ENCODE peak calls at places on chromosome 10, in five cellular contexts. C, B, W, E and M are unnamed samples.

GRCh38 chr10:47360419-47361040 is 12.4 kb downstream of the RBP3 start:
- DNase-seq in C (no peak), B (no peak), W (no peak), E (no peak), M (no peak)

GRCh38 chr10:18159596-18159995 is 19.4 kb downstream of the CACNB2 start:
- DNase-seq in C (no peak), B (no peak), W (peak; percentile 53), E (no peak), M (no peak)

GRCh38 chr10:124093076-124093773 is at the start of gene CHST15:
- DNase-seq in C (peak; percentile 74), B (peak; percentile 65), W (peak; percentile 38), E (no peak), M (peak; percentile 75)

GRCh38 chr10:79047875-79048638 is 20.7 kb upstream of the ZMIZ1 start:
- DNase-seq in C (no peak), B (no peak), W (no peak), E (no peak), M (no peak)

GRCh38 chr10:110392860-110393732 is 88.4 kb upstream of the SMNDC1 start:
- DNase-seq in C (no peak), B (no peak), W (peak; percentile 86), E (peak; percentile 71), M (no peak)

GRCh38 chr10:106025208-106025811 is 1139.2 kb downstream of the SORCS1 start:
- DNase-seq in C (no peak), B (no peak), W (no peak), E (no peak), M (no peak)

GRCh38 chr10:63520463-63521388 is 475 bp upstream of the REEP3 start:
- DNase-seq in C (peak; percentile 71), B (peak; percentile 79), W (peak; percentile 56), E (peak; percentile 28), M (peak; percentile 81)

GRCh38 chr10:79026341-79026761 is 42.4 kb upstream of the ZMIZ1 start:
- DNase-seq in C (no peak), B (no peak), W (no peak), E (no peak), M (no peak)

GRCh38 chr10:58645762-58646161 is 133.1 kb downstream of the BICC1 start:
- DNase-seq in C (peak; percentile 57), B (no peak), W (peak; percentile 36), E (no peak), M (no peak)

GRCh38 chr10:133278577-133279265 is 2.1 kb upstream of the ADAM8 start:
- DNase-seq in C (peak; percentile 51), B (peak; percentile 91), W (no peak), E (peak; percentile 49), M (no peak)

GRCh38 chr10:29951441-29951931 is 107.9 kb downstream of the JCAD start:
- DNase-seq in C (peak; percentile 64), B (no peak), W (no peak), E (peak; percentile 74), M (no peak)

GRCh38 chr10:114367041-114367675 is 37.1 kb downstream of the AFAP1L2 start:
- DNase-seq in C (peak; percentile 89), B (no peak), W (peak; percentile 5), E (no peak), M (peak; percentile 20)

GRCh38 chr10:116053910-116054309 is 219.1 kb downstream of the GFRA1 start:
- DNase-seq in C (no peak), B (no peak), W (no peak), E (no peak), M (no peak)

GRCh38 chr10:29956335-29956924 is 103.0 kb downstream of the JCAD start:
- DNase-seq in C (no peak), B (peak; percentile 28), W (no peak), E (no peak), M (no peak)

GRCh38 chr10:78972160-78972946 is 96.4 kb upstream of the ZMIZ1 start:
- DNase-seq in C (peak; percentile 95), B (peak; percentile 81), W (peak; percentile 94), E (peak; percentile 83), M (peak; percentile 70)

GRCh38 chr10:102335184-102335583 is 60.3 kb upstream of the NFKB2 start:
- DNase-seq in C (no peak), B (no peak), W (peak; percentile 67), E (peak; percentile 15), M (no peak)

GRCh38 chr10:124009616-124010015 is 83.8 kb downstream of the CHST15 start:
- DNase-seq in C (no peak), B (no peak), W (no peak), E (no peak), M (no peak)

GRCh38 chr10:69728335-69728861 is 73.3 kb upstream of the COL13A1 start:
- DNase-seq in C (peak; percentile 76), B (peak; percentile 32), W (peak; percentile 75), E (peak; percentile 80), M (peak; percentile 49)

GRCh38 chr10:16519908-16520861 is 1.5 kb downstream of the C1QL3 start:
- DNase-seq in C (no peak), B (no peak), W (peak; percentile 23), E (no peak), M (no peak)

GRCh38 chr10:43355749-43356371 is 15.6 kb upstream of the FXYD4 start:
- DNase-seq in C (no peak), B (peak; percentile 65), W (peak; percentile 48), E (no peak), M (peak; percentile 82)

GRCh38 chr10:124827474-124827873 is 25.9 kb downstream of the ABRAXAS2 start:
- DNase-seq in C (peak; percentile 22), B (no peak), W (peak; percentile 61), E (peak; percentile 14), M (peak; percentile 66)

GRCh38 chr10:77629775-77630565 is 7.6 kb downstream of the KCNMA1 start:
- DNase-seq in C (peak; percentile 42), B (no peak), W (peak; percentile 39), E (peak; percentile 36), M (no peak)

DNA sequence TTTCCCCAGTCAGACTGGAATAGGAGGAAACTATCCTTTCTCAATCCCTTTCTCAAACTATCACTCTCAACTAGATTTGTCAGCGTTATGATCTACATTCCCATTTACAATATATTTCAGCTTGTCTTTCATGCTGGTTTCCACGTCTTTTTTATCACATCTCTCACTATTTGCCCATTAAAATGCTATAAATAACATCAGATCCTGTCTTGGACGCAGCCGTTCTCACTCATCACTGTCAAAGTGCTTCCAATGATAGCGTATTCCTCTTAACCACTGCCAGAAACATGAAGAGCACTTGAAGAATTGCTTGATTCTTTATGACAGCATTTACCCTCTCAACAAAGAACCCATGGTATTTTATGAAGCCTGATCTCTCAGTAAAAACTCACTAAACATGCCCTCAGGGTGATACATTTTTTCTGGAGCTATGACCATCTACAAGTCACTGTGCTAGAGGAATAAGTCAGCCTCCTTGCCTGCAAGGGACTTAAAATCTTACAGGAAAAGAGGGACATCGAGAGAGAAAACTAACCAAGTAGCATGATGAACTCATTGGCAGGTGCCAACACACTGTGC is 205.6 kb upstream of the PFKP start:
- DNase-seq in C (no peak), B (no peak), W (no peak), E (no peak), M (no peak)
- H3K4me3 ChIP-seq in C (no peak overlapping the region), B (no peak overlapping the region), W (no peak overlapping the region), E (no peak overlapping the region), M (no peak overlapping the region)

GRCh38 chr10:28730031-28730778 is 52.9 kb downstream of the BAMBI start:
- DNase-seq in C (no peak), B (no peak), W (no peak), E (peak; percentile 32), M (no peak)

GRCh38 chr10:28733647-28734046 is 56.3 kb downstream of the BAMBI start:
- DNase-seq in C (no peak), B (no peak), W (no peak), E (no peak), M (no peak)

GRCh38 chr10:28734940-28735759 is 57.8 kb downstream of the BAMBI start:
- DNase-seq in C (peak; percentile 94), B (peak; percentile 2), W (peak; percentile 58), E (peak; percentile 96), M (peak; percentile 92)

GRCh38 chr10:28732091-28732490 is 54.8 kb downstream of the BAMBI start:
- DNase-seq in C (no peak), B (no peak), W (no peak), E (no peak), M (no peak)

DNA sequence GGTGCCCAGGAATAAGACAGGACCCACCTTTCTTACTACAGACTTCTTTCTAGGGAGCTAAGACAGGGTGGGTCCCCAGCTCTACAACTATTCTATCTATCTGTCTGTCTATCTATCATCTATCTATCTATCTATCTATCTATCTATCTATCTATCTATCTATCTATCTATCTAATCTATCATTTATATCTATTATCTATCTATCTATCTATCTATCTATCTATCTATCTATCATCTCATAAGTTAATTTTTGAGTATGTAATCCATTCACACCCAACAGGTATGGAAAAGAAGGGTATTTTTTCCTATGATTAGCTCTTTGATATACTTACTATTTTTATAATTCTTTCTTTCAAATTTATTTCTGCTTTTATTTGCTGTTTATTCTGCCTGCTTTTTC is 55.9 kb downstream of the BAMBI start:
- DNase-seq in C (no peak), B (no peak), W (no peak), E (no peak), M (no peak)
- H3K4me3 ChIP-seq in C (no peak overlapping the region), B (no peak overlapping the region), W (no peak overlapping the region), E (no peak overlapping the region), M (no peak overlapping the region)

GRCh38 chr10:95502377-95502776 is 58.8 kb downstream of the SORBS1 start:
- DNase-seq in C (no peak), B (no peak), W (no peak), E (no peak), M (no peak)

GRCh38 chr10:95499482-95499989 is 61.6 kb downstream of the SORBS1 start:
- DNase-seq in C (peak; percentile 25), B (no peak), W (no peak), E (no peak), M (no peak)

GRCh38 chr10:95500097-95500496 is 61.1 kb downstream of the SORBS1 start:
- DNase-seq in C (no peak), B (no peak), W (no peak), E (no peak), M (no peak)

GRCh38 chr10:95501203-95502094 is 59.7 kb downstream of the SORBS1 start:
- DNase-seq in C (no peak), B (no peak), W (no peak), E (no peak), M (no peak)

GRCh38 chr10:95500649-95501048 is 60.5 kb downstream of the SORBS1 start:
- DNase-seq in C (no peak), B (no peak), W (no peak), E (no peak), M (no peak)
- H3K4me3 ChIP-seq in C (no peak overlapping the region), B (no peak overlapping the region), W (no peak overlapping the region), E (no peak overlapping the region), M (no peak overlapping the region)

GRCh38 chr10:11163990-11164805 is 146.5 kb downstream of the CELF2 start:
- DNase-seq in C (no peak), B (no peak), W (no peak), E (no peak), M (no peak)
- H3K4me3 ChIP-seq in C (no peak overlapping the region), B (no peak overlapping the region), W (peak overlapping the region; percentile 67), E (no peak overlapping the region), M (no peak overlapping the region)

GRCh38 chr10:94251568-94251967 is 111.2 kb downstream of the NOC3L start:
- DNase-seq in C (no peak), B (no peak), W (no peak), E (no peak), M (no peak)
- H3K4me3 ChIP-seq in C (no peak overlapping the region), B (no peak overlapping the region), W (no peak overlapping the region), E (no peak overlapping the region), M (no peak overlapping the region)